ENCODE peak calls at places on chromosomes 11 and 22, in five cellular contexts. One of them, this sample, is unnamed.

GRCh38 chr22:21593406-21594232 is 26.1 kb downstream of the UBE2L3 start:
- DNase-seq in lower lobe of right lung: no peak
- DNase-seq in adrenal gland: no peak
- DNase-seq in GM23338: peak; percentile 78
- DNase-seq in fibroblast of lung: no peak
- DNase-seq in this sample: peak; percentile 44

GRCh38 chr11:35214181-35214770 is 75.3 kb downstream of the CD44 start:
- DNase-seq in adrenal gland: no peak
- DNase-seq in fibroblast of lung: peak; percentile 17
- DNase-seq in lower lobe of right lung: no peak
- DNase-seq in GM23338: no peak
- DNase-seq in this sample: no peak

GRCh38 chr11:62402226-62402625 is 16.6 kb upstream of the SCGB1A1 start:
- DNase-seq in fibroblast of lung: no peak
- DNase-seq in lower lobe of right lung: peak; percentile 71
- DNase-seq in adrenal gland: peak; percentile 43
- DNase-seq in GM23338: no peak
- DNase-seq in this sample: no peak

GRCh38 chr22:26547426-26547825 is 35.2 kb upstream of the TFIP11 start:
- DNase-seq in adrenal gland: no peak
- DNase-seq in GM23338: no peak
- DNase-seq in lower lobe of right lung: no peak
- DNase-seq in fibroblast of lung: no peak
- DNase-seq in this sample: no peak

GRCh38 chr11:123357990-123358827 is 71.9 kb upstream of the GRAMD1B start:
- DNase-seq in adrenal gland: peak; percentile 41
- DNase-seq in fibroblast of lung: peak; percentile 0
- DNase-seq in GM23338: peak; percentile 64
- DNase-seq in lower lobe of right lung: no peak
- DNase-seq in this sample: no peak

GRCh38 chr11:125873881-125874555 is 13.4 kb upstream of the HYLS1 start:
- DNase-seq in lower lobe of right lung: no peak
- DNase-seq in adrenal gland: no peak
- DNase-seq in GM23338: no peak
- DNase-seq in fibroblast of lung: no peak
- DNase-seq in this sample: no peak

GRCh38 chr22:25027959-25028840 is 75.7 kb downstream of the KIAA1671 start:
- DNase-seq in GM23338: peak; percentile 81
- DNase-seq in fibroblast of lung: no peak
- DNase-seq in adrenal gland: peak; percentile 54
- DNase-seq in lower lobe of right lung: no peak
- DNase-seq in this sample: peak; percentile 33

GRCh38 chr11:19595840-19596751 is 116.5 kb upstream of the NAV2 start:
- DNase-seq in fibroblast of lung: peak; percentile 93
- DNase-seq in lower lobe of right lung: no peak
- DNase-seq in adrenal gland: peak; percentile 48
- DNase-seq in GM23338: no peak
- DNase-seq in this sample: no peak

GRCh38 chr11:4881860-4882500 is at the start of gene OR51T1:
- DNase-seq in lower lobe of right lung: no peak
- DNase-seq in GM23338: no peak
- DNase-seq in fibroblast of lung: peak; percentile 8
- DNase-seq in adrenal gland: no peak
- DNase-seq in this sample: no peak

GRCh38 chr11:32885556-32885955 is 7.1 kb upstream of the QSER1 start:
- DNase-seq in adrenal gland: no peak
- DNase-seq in lower lobe of right lung: no peak
- DNase-seq in fibroblast of lung: no peak
- DNase-seq in GM23338: peak; percentile 46
- DNase-seq in this sample: no peak

GRCh38 chr11:73647459-73648100 is 1.2 kb downstream of the PLEKHB1 start:
- DNase-seq in fibroblast of lung: peak; percentile 74
- DNase-seq in lower lobe of right lung: peak; percentile 94
- DNase-seq in adrenal gland: peak; percentile 91
- DNase-seq in GM23338: peak; percentile 97
- DNase-seq in this sample: peak; percentile 95

GRCh38 chr11:132855516-132855915 is 676.8 kb downstream of the OPCML start:
- DNase-seq in lower lobe of right lung: no peak
- DNase-seq in fibroblast of lung: no peak
- DNase-seq in adrenal gland: no peak
- DNase-seq in GM23338: no peak
- DNase-seq in this sample: no peak

GRCh38 chr11:8097062-8097814 is 16.2 kb downstream of the TUB start:
- DNase-seq in fibroblast of lung: no peak
- DNase-seq in GM23338: no peak
- DNase-seq in adrenal gland: no peak
- DNase-seq in lower lobe of right lung: no peak
- DNase-seq in this sample: no peak

GRCh38 chr11:79087238-79087956 is 353.4 kb downstream of the TENM4 start:
- DNase-seq in adrenal gland: no peak
- DNase-seq in fibroblast of lung: peak; percentile 43
- DNase-seq in lower lobe of right lung: no peak
- DNase-seq in GM23338: peak; percentile 78
- DNase-seq in this sample: peak; percentile 72

GRCh38 chr11:8807544-8808225 is 103.3 kb upstream of the AKIP1 start:
- DNase-seq in lower lobe of right lung: no peak
- DNase-seq in GM23338: no peak
- DNase-seq in fibroblast of lung: peak; percentile 88
- DNase-seq in adrenal gland: no peak
- DNase-seq in this sample: no peak

GRCh38 chr11:66335531-66336233 is 552 bp downstream of the RIN1 start:
- DNase-seq in GM23338: peak; percentile 72
- DNase-seq in lower lobe of right lung: peak; percentile 52
- DNase-seq in adrenal gland: no peak
- DNase-seq in fibroblast of lung: peak; percentile 62
- DNase-seq in this sample: no peak

GRCh38 chr11:114426280-114426679 is 13.0 kb upstream of the REXO2 start:
- DNase-seq in GM23338: no peak
- DNase-seq in adrenal gland: no peak
- DNase-seq in lower lobe of right lung: no peak
- DNase-seq in fibroblast of lung: no peak
- DNase-seq in this sample: no peak

GRCh38 chr11:2800655-2801531 is 84.7 kb downstream of the CDKN1C start:
- DNase-seq in lower lobe of right lung: peak; percentile 32
- DNase-seq in GM23338: no peak
- DNase-seq in fibroblast of lung: no peak
- DNase-seq in adrenal gland: peak; percentile 0
- DNase-seq in this sample: no peak

GRCh38 chr11:77411238-77411637 is 62.7 kb downstream of the PAK1 start:
- DNase-seq in fibroblast of lung: peak; percentile 31
- DNase-seq in adrenal gland: peak; percentile 8
- DNase-seq in GM23338: peak; percentile 37
- DNase-seq in lower lobe of right lung: peak; percentile 64
- DNase-seq in this sample: no peak

DNA sequence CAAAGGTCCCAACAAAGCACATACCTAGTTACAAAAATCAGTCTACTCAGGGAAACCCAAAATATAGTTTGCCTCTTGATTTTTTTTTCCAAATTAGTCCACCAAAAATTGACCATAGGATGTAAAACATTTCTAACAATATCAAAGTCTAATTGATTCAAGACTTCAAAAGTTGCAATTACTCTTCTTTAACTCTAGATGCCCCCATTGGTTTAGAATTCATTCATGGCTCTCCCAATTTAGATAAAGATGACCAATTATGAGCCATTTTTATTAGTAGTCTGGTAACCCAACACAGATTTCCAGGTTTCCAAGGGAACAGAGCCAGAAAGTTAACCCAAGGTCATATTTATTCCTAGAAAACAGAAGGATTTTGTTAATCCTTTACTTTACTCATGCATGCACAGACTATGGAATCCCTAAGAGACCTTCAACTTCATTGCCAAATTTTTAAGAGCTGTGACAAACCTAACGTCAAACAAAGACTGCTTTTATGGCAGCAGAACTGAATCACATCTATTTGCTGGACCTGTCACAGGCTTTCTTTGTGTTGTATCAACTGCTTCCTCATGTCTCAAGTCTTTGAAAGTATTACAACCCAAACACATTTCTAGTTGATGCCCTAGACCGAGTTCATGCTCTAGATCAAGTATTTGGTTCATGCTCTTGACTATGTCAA is 55.3 kb downstream of the C22orf42 start:
- DNase-seq in lower lobe of right lung: no peak
- DNase-seq in fibroblast of lung: peak; percentile 22
- DNase-seq in adrenal gland: no peak
- DNase-seq in GM23338: peak; percentile 21
- DNase-seq in this sample: no peak
- TF ChIP-seq CTCF in lower lobe of right lung: peak; percentile 44
- TF ChIP-seq CTCF in fibroblast of lung: no peak
- TF ChIP-seq CTCF in adrenal gland: peak; percentile 50
- TF ChIP-seq CTCF in GM23338: peak; percentile 66
- TF ChIP-seq CTCF in this sample: peak; percentile 26

GRCh38 chr11:13311570-13311969 is 34.0 kb downstream of the BMAL1 start:
- DNase-seq in fibroblast of lung: no peak
- DNase-seq in GM23338: no peak
- DNase-seq in lower lobe of right lung: no peak
- DNase-seq in adrenal gland: no peak
- DNase-seq in this sample: no peak
- H3K4me1 ChIP-seq in fibroblast of lung: peaks cover 11% of the 10 kb centered on the region
- H3K4me1 ChIP-seq in GM23338: no peaks in the 10 kb centered on the region
- H3K4me1 ChIP-seq in lower lobe of right lung: peaks cover 35% of the 10 kb centered on the region
- H3K4me1 ChIP-seq in adrenal gland: peaks cover 21% of the 10 kb centered on the region
- H3K4me1 ChIP-seq in this sample: no peaks in the 10 kb centered on the region

DNA sequence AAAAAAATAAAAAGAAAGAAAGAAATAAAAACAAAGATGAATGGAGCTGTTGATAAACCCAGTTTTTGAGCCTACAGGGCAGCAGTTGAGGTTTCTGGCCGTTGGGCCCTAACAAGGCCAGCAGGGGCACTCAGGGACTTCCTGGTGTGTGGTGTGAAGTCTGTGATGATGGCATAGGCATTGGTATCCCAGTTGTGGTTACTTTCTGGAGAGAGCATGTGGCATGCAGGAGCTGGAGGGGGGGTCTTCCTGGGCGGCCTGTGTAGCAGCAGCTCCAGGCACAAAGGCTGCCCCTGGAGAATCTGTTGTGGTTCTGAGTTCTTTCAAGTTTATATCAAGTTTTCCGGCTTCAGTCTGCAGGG is 2.0 kb upstream of the TXNRD2 start:
- DNase-seq in fibroblast of lung: peak; percentile 65
- DNase-seq in lower lobe of right lung: peak; percentile 48
- DNase-seq in GM23338: peak; percentile 49
- DNase-seq in adrenal gland: no peak
- DNase-seq in this sample: no peak
- TF ChIP-seq CTCF in fibroblast of lung: no peak
- TF ChIP-seq CTCF in lower lobe of right lung: no peak
- TF ChIP-seq CTCF in GM23338: no peak
- TF ChIP-seq CTCF in adrenal gland: no peak
- TF ChIP-seq CTCF in this sample: no peak

GRCh38 chr11:72634016-72634415 is 40.2 kb downstream of the PDE2A start:
- DNase-seq in adrenal gland: no peak
- DNase-seq in lower lobe of right lung: no peak
- DNase-seq in GM23338: no peak
- DNase-seq in fibroblast of lung: no peak
- DNase-seq in this sample: no peak

GRCh38 chr11:72633068-72633467 is 41.2 kb downstream of the PDE2A start:
- DNase-seq in adrenal gland: no peak
- DNase-seq in GM23338: no peak
- DNase-seq in lower lobe of right lung: no peak
- DNase-seq in fibroblast of lung: no peak
- DNase-seq in this sample: no peak

GRCh38 chr11:72635309-72635915 is 38.8 kb downstream of the PDE2A start:
- DNase-seq in fibroblast of lung: no peak
- DNase-seq in lower lobe of right lung: no peak
- DNase-seq in GM23338: no peak
- DNase-seq in adrenal gland: no peak
- DNase-seq in this sample: no peak

GRCh38 chr11:72635931-72636330 is 38.3 kb downstream of the PDE2A start:
- DNase-seq in fibroblast of lung: no peak
- DNase-seq in adrenal gland: no peak
- DNase-seq in GM23338: peak; percentile 59
- DNase-seq in lower lobe of right lung: no peak
- DNase-seq in this sample: no peak

GRCh38 chr11:72634472-72635095 is 39.6 kb downstream of the PDE2A start:
- DNase-seq in fibroblast of lung: no peak
- DNase-seq in GM23338: no peak
- DNase-seq in lower lobe of right lung: no peak
- DNase-seq in adrenal gland: peak; percentile 68
- DNase-seq in this sample: no peak
- H3K4me1 ChIP-seq in fibroblast of lung: no peaks in the 10 kb centered on the region
- H3K4me1 ChIP-seq in GM23338: peaks cover 24% of the 10 kb centered on the region
- H3K4me1 ChIP-seq in lower lobe of right lung: no peaks in the 10 kb centered on the region
- H3K4me1 ChIP-seq in adrenal gland: peaks cover 53% of the 10 kb centered on the region
- H3K4me1 ChIP-seq in this sample: no peaks in the 10 kb centered on the region